ENCODE peak calls at places on chromosomes 5 and 9, in six cellular contexts. One of them, this sample, is unnamed.

GRCh38 chr5:19891658-19892057 is 96.3 kb downstream of the CDH18 start:
- DNase-seq in HepG2: no peak
- DNase-seq in H1: no peak
- DNase-seq in SK-N-SH: no peak
- DNase-seq in GM12878: no peak
- DNase-seq in K562: no peak
- DNase-seq in this sample: no peak

GRCh38 chr5:83199126-83199525 is 121.8 kb downstream of the XRCC4 start:
- DNase-seq in SK-N-SH: no peak
- DNase-seq in GM12878: no peak
- DNase-seq in K562: no peak
- DNase-seq in H1: no peak
- DNase-seq in HepG2: no peak
- DNase-seq in this sample: no peak

GRCh38 chr9:105053209-105053652 is 125.3 kb upstream of the ABCA1 start:
- DNase-seq in SK-N-SH: no peak
- DNase-seq in K562: peak; percentile 7
- DNase-seq in HepG2: no peak
- DNase-seq in H1: no peak
- DNase-seq in GM12878: peak; percentile 15
- DNase-seq in this sample: peak; percentile 70

GRCh38 chr9:79220666-79221065 is 351.1 kb upstream of the TLE4 start:
- DNase-seq in H1: no peak
- DNase-seq in GM12878: no peak
- DNase-seq in SK-N-SH: no peak
- DNase-seq in K562: no peak
- DNase-seq in HepG2: no peak
- DNase-seq in this sample: no peak

GRCh38 chr9:108835831-108836230 is 20.0 kb downstream of the ACTL7B start:
- DNase-seq in H1: no peak
- DNase-seq in SK-N-SH: no peak
- DNase-seq in HepG2: no peak
- DNase-seq in GM12878: no peak
- DNase-seq in K562: no peak
- DNase-seq in this sample: no peak

GRCh38 chr5:181232593-181232992 is 9.5 kb downstream of the TRIM41 start:
- DNase-seq in H1: no peak
- DNase-seq in HepG2: no peak
- DNase-seq in K562: no peak
- DNase-seq in SK-N-SH: peak; percentile 30
- DNase-seq in GM12878: no peak
- DNase-seq in this sample: no peak

GRCh38 chr5:97181856-97182545 is 1.0 kb downstream of the RIOK2 start:
- DNase-seq in K562: peak; percentile 10
- DNase-seq in HepG2: no peak
- DNase-seq in GM12878: no peak
- DNase-seq in SK-N-SH: no peak
- DNase-seq in H1: no peak
- DNase-seq in this sample: no peak

GRCh38 chr9:20015427-20015931 is 226.6 kb upstream of the SLC24A2 start:
- DNase-seq in H1: no peak
- DNase-seq in K562: no peak
- DNase-seq in HepG2: no peak
- DNase-seq in SK-N-SH: no peak
- DNase-seq in GM12878: peak; percentile 9
- DNase-seq in this sample: no peak

GRCh38 chr5:108521841-108522506 is 140.1 kb upstream of the FBXL17 start:
- DNase-seq in GM12878: peak; percentile 57
- DNase-seq in HepG2: peak; percentile 53
- DNase-seq in SK-N-SH: peak; percentile 48
- DNase-seq in K562: peak; percentile 73
- DNase-seq in H1: no peak
- DNase-seq in this sample: peak; percentile 3

GRCh38 chr5:44183753-44184152 is 205.5 kb downstream of the FGF10 start:
- DNase-seq in K562: no peak
- DNase-seq in GM12878: no peak
- DNase-seq in H1: no peak
- DNase-seq in SK-N-SH: no peak
- DNase-seq in HepG2: no peak
- DNase-seq in this sample: no peak

GRCh38 chr5:43192558-43193170 is 639 bp downstream of the NIM1K start:
- DNase-seq in SK-N-SH: peak; percentile 39
- DNase-seq in K562: no peak
- DNase-seq in GM12878: no peak
- DNase-seq in HepG2: no peak
- DNase-seq in H1: no peak
- DNase-seq in this sample: no peak

GRCh38 chr5:96661101-96661840 is 905 bp upstream of the CAST start:
- DNase-seq in K562: no peak
- DNase-seq in SK-N-SH: peak; percentile 6
- DNase-seq in H1: no peak
- DNase-seq in GM12878: peak; percentile 26
- DNase-seq in HepG2: no peak
- DNase-seq in this sample: no peak

GRCh38 chr5:145585-146323 is 45.5 kb upstream of the LRRC14B start:
- DNase-seq in GM12878: no peak
- DNase-seq in K562: no peak
- DNase-seq in H1: no peak
- DNase-seq in HepG2: no peak
- DNase-seq in SK-N-SH: no peak
- DNase-seq in this sample: no peak

GRCh38 chr5:9847631-9848030 is 217.5 kb upstream of the TAS2R1 start:
- DNase-seq in HepG2: no peak
- DNase-seq in SK-N-SH: no peak
- DNase-seq in K562: no peak
- DNase-seq in H1: no peak
- DNase-seq in GM12878: no peak
- DNase-seq in this sample: no peak

GRCh38 chr5:154405078-154405792 is 40.6 kb upstream of the SAP30L start:
- DNase-seq in HepG2: peak; percentile 59
- DNase-seq in H1: peak; percentile 60
- DNase-seq in GM12878: no peak
- DNase-seq in SK-N-SH: peak; percentile 92
- DNase-seq in K562: peak; percentile 86
- DNase-seq in this sample: peak; percentile 12

GRCh38 chr5:91164424-91164823 is 218.7 kb downstream of the ARRDC3 start:
- DNase-seq in GM12878: no peak
- DNase-seq in H1: no peak
- DNase-seq in K562: no peak
- DNase-seq in SK-N-SH: no peak
- DNase-seq in HepG2: no peak
- DNase-seq in this sample: no peak

GRCh38 chr5:37182667-37183066 is 66.5 kb downstream of the CPLANE1 start:
- DNase-seq in H1: no peak
- DNase-seq in GM12878: no peak
- DNase-seq in HepG2: no peak
- DNase-seq in SK-N-SH: no peak
- DNase-seq in K562: no peak
- DNase-seq in this sample: no peak

GRCh38 chr5:173864126-173865075 is 23.7 kb upstream of the CPEB4 start:
- DNase-seq in SK-N-SH: no peak
- DNase-seq in H1: no peak
- DNase-seq in K562: peak; percentile 75
- DNase-seq in HepG2: peak; percentile 35
- DNase-seq in GM12878: no peak
- DNase-seq in this sample: peak; percentile 66

GRCh38 chr5:61658592-61659008 is 326.5 kb downstream of the ZSWIM6 start:
- DNase-seq in SK-N-SH: peak; percentile 76
- DNase-seq in H1: peak; percentile 82
- DNase-seq in K562: peak; percentile 81
- DNase-seq in GM12878: peak; percentile 21
- DNase-seq in HepG2: peak; percentile 44
- DNase-seq in this sample: peak; percentile 37

GRCh38 chr5:31161772-31162171 is 31.7 kb upstream of the CDH6 start:
- DNase-seq in K562: no peak
- DNase-seq in HepG2: peak; percentile 23
- DNase-seq in GM12878: no peak
- DNase-seq in SK-N-SH: no peak
- DNase-seq in H1: peak; percentile 43
- DNase-seq in this sample: no peak

GRCh38 chr5:7856855-7857254 is 5.9 kb upstream of the CFAP90 start:
- DNase-seq in GM12878: no peak
- DNase-seq in HepG2: peak; percentile 38
- DNase-seq in K562: peak; percentile 67
- DNase-seq in H1: no peak
- DNase-seq in SK-N-SH: peak; percentile 65
- DNase-seq in this sample: peak; percentile 59

GRCh38 chr9:126701820-126702500 is 88.2 kb downstream of the LMX1B start:
- DNase-seq in K562: no peak
- DNase-seq in GM12878: no peak
- DNase-seq in HepG2: no peak
- DNase-seq in SK-N-SH: peak; percentile 25
- DNase-seq in H1: no peak
- DNase-seq in this sample: no peak

GRCh38 chr9:78406146-78406545 is 109.2 kb downstream of the PSAT1 start:
- DNase-seq in SK-N-SH: no peak
- DNase-seq in HepG2: no peak
- DNase-seq in H1: no peak
- DNase-seq in K562: no peak
- DNase-seq in GM12878: no peak
- DNase-seq in this sample: no peak

GRCh38 chr5:41747291-41747690 is 122.9 kb downstream of the OXCT1 start:
- DNase-seq in HepG2: no peak
- DNase-seq in SK-N-SH: peak; percentile 11
- DNase-seq in K562: peak; percentile 31
- DNase-seq in GM12878: no peak
- DNase-seq in H1: no peak
- DNase-seq in this sample: no peak

GRCh38 chr9:107782381-107782780 is 292.8 kb upstream of the KLF4 start:
- DNase-seq in H1: no peak
- DNase-seq in K562: no peak
- DNase-seq in SK-N-SH: no peak
- DNase-seq in GM12878: no peak
- DNase-seq in HepG2: no peak
- DNase-seq in this sample: no peak

GRCh38 chr5:85334-85995 is 6.5 kb upstream of the PLEKHG4B start:
- DNase-seq in GM12878: no peak
- DNase-seq in SK-N-SH: no peak
- DNase-seq in HepG2: no peak
- DNase-seq in H1: no peak
- DNase-seq in K562: no peak
- DNase-seq in this sample: no peak

GRCh38 chr9:113973963-113974413 is 97.9 kb downstream of the ZNF618 start:
- DNase-seq in GM12878: no peak
- DNase-seq in SK-N-SH: no peak
- DNase-seq in HepG2: no peak
- DNase-seq in H1: no peak
- DNase-seq in K562: no peak
- DNase-seq in this sample: no peak

GRCh38 chr5:180640765-180641565 is 8.4 kb downstream of the FLT4 start:
- DNase-seq in HepG2: no peak
- DNase-seq in H1: no peak
- DNase-seq in K562: no peak
- DNase-seq in SK-N-SH: peak; percentile 24
- DNase-seq in GM12878: no peak
- DNase-seq in this sample: no peak

GRCh38 chr5:71925608-71926091 is 181.6 kb upstream of the MAP1B start:
- DNase-seq in HepG2: no peak
- DNase-seq in K562: no peak
- DNase-seq in GM12878: no peak
- DNase-seq in SK-N-SH: no peak
- DNase-seq in H1: no peak
- DNase-seq in this sample: no peak

GRCh38 chr5:138824924-138825863 is 49.9 kb downstream of the LRRTM2 start:
- DNase-seq in H1: no peak
- DNase-seq in HepG2: peak; percentile 7
- DNase-seq in GM12878: no peak
- DNase-seq in K562: peak; percentile 8
- DNase-seq in SK-N-SH: peak; percentile 61
- DNase-seq in this sample: no peak

GRCh38 chr5:81698806-81699205 is 52.1 kb downstream of the SSBP2 start:
- DNase-seq in H1: no peak
- DNase-seq in GM12878: no peak
- DNase-seq in SK-N-SH: no peak
- DNase-seq in HepG2: no peak
- DNase-seq in K562: no peak
- DNase-seq in this sample: no peak

DNA sequence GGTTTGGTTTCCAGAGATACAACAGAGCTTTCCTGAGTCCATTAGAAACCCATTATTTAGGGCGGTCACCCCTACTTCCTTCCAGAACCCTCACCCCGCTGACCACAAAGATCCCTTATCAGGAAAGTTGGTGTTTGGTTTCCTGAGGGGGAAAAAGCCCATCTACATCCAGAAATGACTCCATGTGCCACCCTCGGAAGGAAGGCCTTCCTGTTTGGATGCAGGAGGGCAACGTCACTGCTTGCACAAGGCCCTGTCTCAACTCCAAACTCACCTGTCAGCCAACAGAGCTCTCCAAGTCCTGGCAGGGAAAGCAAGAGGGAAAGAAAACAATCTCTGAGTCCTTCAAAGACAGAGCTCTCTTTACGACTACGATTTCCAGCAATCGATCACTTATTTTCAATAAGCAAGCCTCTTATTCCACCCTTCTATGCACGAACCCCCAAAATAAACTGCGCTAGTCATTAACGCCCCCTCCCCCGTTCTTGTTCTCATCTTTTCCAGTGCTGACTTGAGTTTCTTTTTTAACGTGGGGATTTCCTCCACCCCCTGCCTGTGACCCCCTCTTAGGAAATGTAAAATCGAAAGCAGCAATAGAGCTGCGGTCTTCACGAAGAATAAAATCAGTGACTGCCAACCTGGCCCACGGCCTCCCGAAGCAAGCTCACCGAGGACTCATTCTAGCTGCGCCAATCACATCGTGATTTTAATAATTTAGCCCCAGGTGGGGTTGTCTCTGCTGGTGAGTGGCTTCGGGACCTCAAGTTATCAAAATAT is 35.7 kb upstream of the NTNG2 start:
- DNase-seq in HepG2: no peak
- DNase-seq in SK-N-SH: no peak
- DNase-seq in K562: no peak
- DNase-seq in GM12878: no peak
- DNase-seq in H1: no peak
- DNase-seq in this sample: no peak
- TF ChIP-seq GABPA in HepG2: no peak
- TF ChIP-seq GABPA in SK-N-SH: no peak
- TF ChIP-seq GABPA in K562: no peak
- TF ChIP-seq GABPA in GM12878: no peak
- TF ChIP-seq GABPA in H1: no peak
- TF ChIP-seq GABPA in this sample: no peak

GRCh38 chr5:169895876-169896275 is 84.4 kb downstream of the INSYN2B start:
- DNase-seq in H1: no peak
- DNase-seq in SK-N-SH: no peak
- DNase-seq in GM12878: no peak
- DNase-seq in K562: no peak
- DNase-seq in HepG2: no peak
- DNase-seq in this sample: no peak
- TF ChIP-seq GABPA in H1: no peak
- TF ChIP-seq GABPA in SK-N-SH: no peak
- TF ChIP-seq GABPA in GM12878: no peak
- TF ChIP-seq GABPA in K562: no peak
- TF ChIP-seq GABPA in HepG2: no peak
- TF ChIP-seq GABPA in this sample: no peak

GRCh38 chr9:112665347-112665746 is 52.6 kb downstream of the INIP start:
- DNase-seq in HepG2: no peak
- DNase-seq in GM12878: no peak
- DNase-seq in H1: no peak
- DNase-seq in K562: peak; percentile 42
- DNase-seq in SK-N-SH: no peak
- DNase-seq in this sample: no peak
- TF ChIP-seq GABPA in HepG2: no peak
- TF ChIP-seq GABPA in GM12878: no peak
- TF ChIP-seq GABPA in H1: no peak
- TF ChIP-seq GABPA in K562: no peak
- TF ChIP-seq GABPA in SK-N-SH: no peak
- TF ChIP-seq GABPA in this sample: no peak

GRCh38 chr9:134004131-134004873 is 12.2 kb upstream of the VAV2 start:
- DNase-seq in HepG2: no peak
- DNase-seq in K562: no peak
- DNase-seq in H1: no peak
- DNase-seq in GM12878: no peak
- DNase-seq in SK-N-SH: no peak
- DNase-seq in this sample: no peak
- TF ChIP-seq GABPA in HepG2: no peak
- TF ChIP-seq GABPA in K562: no peak
- TF ChIP-seq GABPA in H1: no peak
- TF ChIP-seq GABPA in GM12878: no peak
- TF ChIP-seq GABPA in SK-N-SH: no peak
- TF ChIP-seq GABPA in this sample: no peak